ENCODE peak calls at places on chromosomes 12 and 14, in ten cellular contexts. X is Karpas-422; V is left ventricle myocardium inferior; S is CD8-positive, alpha-beta memory T cell; P is heart left ventricle; E is right cardiac atrium; U is fibroblast of lung; J is trophoblast cell; N is IMR-90; Y is transverse colon. T is an unnamed sample.

GRCh38 chr14:81211844-81212243 is 8.9 kb downstream of the GTF2A1 start:
- DNase-seq in E (peak; percentile 31), V (peak; percentile 30), P (peak; percentile 21), S (peak; percentile 9), X (peak; percentile 93), J (no peak), Y (no peak), U (peak; percentile 6), N (peak; percentile 17), T (no peak)

GRCh38 chr12:130803707-130804106 is 35.3 kb downstream of the STX2 start:
- DNase-seq in Y (no peak), N (peak; percentile 50), X (no peak), U (peak; percentile 60), J (no peak), P (no peak), S (no peak), E (no peak), V (no peak), T (peak; percentile 73)

GRCh38 chr14:67187210-67187609 is 2.0 kb upstream of the GARIN2 start:
- DNase-seq in S (no peak), N (peak; percentile 89), E (no peak), X (no peak), U (peak; percentile 93), P (no peak), J (peak; percentile 30), V (no peak), Y (no peak), T (peak; percentile 90)

GRCh38 chr12:50390284-50390683 is 6.1 kb downstream of the FAM186A start:
- DNase-seq in P (no peak), E (no peak), X (no peak), N (peak; percentile 95), U (peak; percentile 96), Y (no peak), V (no peak), J (peak; percentile 51), S (no peak), T (peak; percentile 92)

GRCh38 chr14:66284346-66284745 is 201.8 kb upstream of the CCDC196 start:
- DNase-seq in S (no peak), J (peak; percentile 53), V (no peak), N (peak; percentile 0), P (no peak), U (peak; percentile 46), Y (no peak), X (no peak), E (no peak), T (no peak)

GRCh38 chr12:19121449-19122018 is 8.0 kb upstream of the PLEKHA5 start:
- DNase-seq in P (no peak), J (no peak), X (no peak), V (no peak), E (no peak), S (no peak), Y (no peak), U (no peak), N (peak; percentile 45), T (no peak)

GRCh38 chr12:72282721-72283120 is 10.6 kb downstream of the TRHDE start:
- DNase-seq in U (peak; percentile 56), Y (no peak), E (no peak), V (no peak), J (no peak), N (no peak), X (no peak), S (no peak), P (no peak), T (peak; percentile 78)

GRCh38 chr12:120117961-120118709 is 1.6 kb upstream of the RAB35 start:
- DNase-seq in N (peak; percentile 67), E (no peak), V (no peak), P (no peak), X (peak; percentile 59), S (no peak), Y (no peak), J (no peak), U (peak; percentile 39), T (peak; percentile 88)

GRCh38 chr12:113062502-113063395 is 6.2 kb downstream of the DTX1 start:
- DNase-seq in N (no peak), P (no peak), E (no peak), V (no peak), Y (no peak), X (peak; percentile 96), S (no peak), J (no peak), U (no peak), T (peak; percentile 78)

GRCh38 chr14:50067723-50068495 is 48.5 kb downstream of the VCPKMT start:
- DNase-seq in P (no peak), S (no peak), E (no peak), N (peak; percentile 81), V (no peak), Y (peak; percentile 48), U (peak; percentile 89), X (no peak), J (no peak), T (peak; percentile 92)

GRCh38 chr14:67514650-67515385 is 18.3 kb upstream of the PLEKHH1 start:
- DNase-seq in N (peak; percentile 33), Y (peak; percentile 62), S (peak; percentile 54), E (peak; percentile 23), V (peak; percentile 36), U (peak; percentile 38), P (peak; percentile 33), X (peak; percentile 89), J (no peak), T (peak; percentile 96)

GRCh38 chr14:100825691-100826331 is at the start of gene MEG3:
- DNase-seq in V (peak; percentile 35), J (no peak), N (peak; percentile 82), E (peak; percentile 51), Y (peak; percentile 22), S (no peak), U (peak; percentile 77), X (no peak), P (peak; percentile 26), T (peak; percentile 92)

GRCh38 chr12:48937170-48937569 is 11.9 kb upstream of the FKBP11 start:
- DNase-seq in V (no peak), U (no peak), E (no peak), P (no peak), J (no peak), Y (no peak), S (no peak), N (no peak), X (peak; percentile 71), T (no peak)

GRCh38 chr14:65255583-65256443 is 153.5 kb upstream of the MAX start:
- DNase-seq in J (peak; percentile 84), Y (peak; percentile 88), P (no peak), N (no peak), X (no peak), U (no peak), E (no peak), S (peak; percentile 18), V (no peak), T (no peak)

GRCh38 chr14:55929136-55929535 is 189.1 kb upstream of the PELI2 start:
- DNase-seq in N (no peak), P (no peak), X (no peak), Y (no peak), J (no peak), S (no peak), V (no peak), U (no peak), E (no peak), T (no peak)

GRCh38 chr14:32078030-32078793 is 1.1 kb downstream of the ARHGAP5 start:
- DNase-seq in U (peak; percentile 41), N (peak; percentile 24), S (no peak), X (peak; percentile 82), V (peak; percentile 33), P (peak; percentile 34), Y (peak; percentile 43), E (peak; percentile 15), J (no peak), T (no peak)

GRCh38 chr14:31449971-31450610 is 7.2 kb downstream of the DTD2 start:
- DNase-seq in P (no peak), S (no peak), N (peak; percentile 41), U (peak; percentile 35), J (peak; percentile 28), X (peak; percentile 87), E (no peak), V (no peak), Y (no peak), T (peak; percentile 87)

GRCh38 chr12:6465467-6466183 is 4.9 kb downstream of the VAMP1 start:
- DNase-seq in N (peak; percentile 77), P (peak; percentile 56), Y (peak; percentile 66), S (peak; percentile 66), E (no peak), X (peak; percentile 71), U (peak; percentile 60), J (peak; percentile 65), V (no peak), T (peak; percentile 97)

GRCh38 chr14:94643316-94644101 is 31.3 kb downstream of the SERPINA3 start:
- DNase-seq in V (no peak), U (no peak), J (no peak), Y (no peak), P (no peak), N (no peak), S (no peak), E (no peak), X (no peak), T (no peak)

GRCh38 chr12:52216107-52216506 is 16.9 kb upstream of the KRT7 start:
- DNase-seq in J (no peak), E (no peak), X (no peak), U (peak; percentile 27), V (no peak), P (no peak), Y (no peak), N (peak; percentile 28), S (no peak), T (peak; percentile 37)
- H3K27ac ChIP-seq in J (peak overlapping the region; percentile 74), E (no peak overlapping the region), X (no peak overlapping the region), U (no peak overlapping the region), V (no peak overlapping the region), P (no peak overlapping the region), Y (no peak overlapping the region), N (no peak overlapping the region), S (no peak overlapping the region), T (no peak overlapping the region)

GRCh38 chr12:56903374-56903773 is 30.8 kb downstream of the SDR9C7 start:
- DNase-seq in P (no peak), E (no peak), N (no peak), Y (no peak), X (no peak), U (no peak), V (no peak), S (no peak), J (no peak), T (no peak)
- H3K9me3 ChIP-seq in P (peaks cover 34% of the 10 kb centered on the region), E (peaks cover 13% of the 10 kb centered on the region), N (peaks cover 19% of the 10 kb centered on the region), Y (peaks cover 16% of the 10 kb centered on the region), X (no peaks in the 10 kb centered on the region), U (no peaks in the 10 kb centered on the region), V (peaks cover 49% of the 10 kb centered on the region), S (peaks cover 8% of the 10 kb centered on the region), J (peaks cover 31% of the 10 kb centered on the region), T (peaks cover 7% of the 10 kb centered on the region)

GRCh38 chr12:81888961-81889360 is 129.8 kb upstream of the PPFIA2 start:
- DNase-seq in U (no peak), Y (no peak), P (no peak), S (no peak), V (no peak), J (no peak), E (no peak), N (no peak), X (no peak), T (peak; percentile 3)
- H3K27ac ChIP-seq in U (no peak overlapping the region), Y (no peak overlapping the region), P (no peak overlapping the region), S (no peak overlapping the region), V (no peak overlapping the region), J (no peak overlapping the region), E (no peak overlapping the region), N (no peak overlapping the region), X (no peak overlapping the region), T (no peak overlapping the region)

DNA sequence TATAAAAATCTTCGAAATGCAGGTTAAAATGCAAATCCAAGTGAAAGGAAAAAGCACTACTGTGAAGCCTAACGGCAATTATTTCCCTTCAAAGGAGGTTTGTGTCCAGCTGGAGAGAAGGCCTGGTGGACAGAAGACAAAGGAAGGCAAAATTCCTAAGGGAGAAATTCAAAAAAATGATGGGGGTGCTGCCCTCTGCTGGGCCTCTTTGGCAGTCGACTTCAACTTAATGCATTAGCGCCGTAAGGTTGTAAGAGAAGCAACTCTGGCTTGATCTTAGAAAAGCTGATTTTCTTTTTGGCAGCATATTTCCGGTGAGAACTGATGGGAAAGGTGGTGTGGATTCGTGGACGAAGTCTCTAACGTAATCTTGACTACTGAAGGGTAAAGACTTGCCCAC is 34.3 kb upstream of the CHFR start:
- DNase-seq in J (no peak), E (no peak), U (no peak), Y (no peak), S (no peak), X (no peak), V (no peak), N (no peak), P (no peak), T (no peak)
- H3K9me3 ChIP-seq in J (peaks cover 31% of the 10 kb centered on the region), E (peaks cover 34% of the 10 kb centered on the region), U (peaks cover 8% of the 10 kb centered on the region), Y (peaks cover 97% of the 10 kb centered on the region), S (peaks cover 71% of the 10 kb centered on the region), X (peaks cover 58% of the 10 kb centered on the region), V (peaks cover 100% of the 10 kb centered on the region), N (peaks cover 87% of the 10 kb centered on the region), P (peaks cover 100% of the 10 kb centered on the region), T (peaks cover 44% of the 10 kb centered on the region)

T was measured in osteoblast.